ENCODE peak calls at places on chromosome 20, in ten cellular contexts. I is neuronal stem cell; S is ovary; K is Karpas-422; Q is CD4-positive, alpha-beta memory T cell; P is cardiac muscle cell; W is caudate nucleus; X is CD4-positive, alpha-beta T cell; N is GM23338; J is thyroid gland. B is an unnamed sample.

GRCh38 chr20:44858959-44859358 is 26.5 kb upstream of the YWHAB start:
- DNase-seq in K (peak), X (no peak), I (no peak), N (peak), W (no peak), S (no peak), Q (no peak), P (no peak), J (no peak), B (no peak)

GRCh38 chr20:37095609-37096414 is at the start of gene RBL1:
- DNase-seq in I (peak), J (peak), P (peak), N (peak), X (peak), K (peak), Q (peak), W (peak), S (peak), B (peak)

GRCh38 chr20:19644085-19644484 is 114.0 kb upstream of the RIN2 start:
- DNase-seq in K (no peak), W (no peak), J (no peak), N (no peak), P (no peak), S (no peak), I (no peak), Q (no peak), X (no peak), B (no peak)

GRCh38 chr20:53154540-53154939 is 182.4 kb downstream of the TSHZ2 start:
- DNase-seq in X (no peak), K (no peak), S (no peak), I (no peak), J (no peak), P (no peak), W (no peak), Q (no peak), N (no peak), B (no peak)

GRCh38 chr20:17938889-17939619 is 29.5 kb downstream of the SNX5 start:
- DNase-seq in S (peak), Q (peak), W (peak), J (peak), K (peak), P (peak), N (peak), X (peak), I (peak), B (peak)

GRCh38 chr20:58478141-58478805 is 36.9 kb downstream of the APCDD1L start:
- DNase-seq in K (no peak), I (no peak), W (no peak), Q (no peak), N (no peak), P (no peak), J (no peak), S (no peak), X (no peak), B (no peak)

GRCh38 chr20:43963233-43963632 is 48.6 kb downstream of the TOX2 start:
- DNase-seq in I (no peak), Q (no peak), X (no peak), P (no peak), N (no peak), J (no peak), W (no peak), S (no peak), K (no peak), B (no peak)

GRCh38 chr20:6819599-6819998 is 52.1 kb downstream of the BMP2 start:
- DNase-seq in I (no peak), W (no peak), J (peak), X (no peak), P (peak), S (no peak), K (no peak), Q (no peak), N (no peak), B (no peak)

GRCh38 chr20:48708116-48708515 is 119.7 kb downstream of the PREX1 start:
- DNase-seq in P (no peak), N (no peak), I (no peak), S (no peak), Q (no peak), J (no peak), W (no peak), X (no peak), K (no peak), B (no peak)

GRCh38 chr20:49466114-49466912 is 16.2 kb downstream of the KCNB1 start:
- DNase-seq in W (no peak), X (no peak), P (no peak), I (no peak), N (peak), K (no peak), J (no peak), Q (no peak), S (no peak), B (no peak)

GRCh38 chr20:38228436-38228835 is 32.1 kb downstream of the KIAA1755 start:
- DNase-seq in W (no peak), Q (no peak), X (no peak), N (no peak), S (no peak), J (no peak), I (no peak), K (peak), P (no peak), B (no peak)

GRCh38 chr20:23449400-23449799 is 3.3 kb downstream of the CST11 start:
- DNase-seq in X (no peak), Q (no peak), N (no peak), S (no peak), I (no peak), K (no peak), J (no peak), P (no peak), W (no peak), B (no peak)

GRCh38 chr20:59063358-59064213 is 21.0 kb upstream of the PRELID3B start:
- DNase-seq in S (peak), K (no peak), N (no peak), J (no peak), Q (no peak), X (no peak), P (peak), W (no peak), I (peak), B (no peak)

GRCh38 chr20:38789503-38790209 is 15.8 kb upstream of the PPP1R16B start:
- DNase-seq in J (no peak), K (no peak), Q (no peak), N (peak), S (no peak), X (no peak), P (no peak), I (no peak), W (no peak), B (no peak)

GRCh38 chr20:21586682-21587081 is 72.8 kb upstream of the NKX2-2 start:
- DNase-seq in W (no peak), P (no peak), Q (no peak), K (no peak), I (no peak), X (no peak), N (no peak), S (no peak), J (no peak), B (no peak)

GRCh38 chr20:4813076-4813838 is 91.5 kb downstream of the PRND start:
- DNase-seq in P (no peak), S (peak), N (no peak), J (no peak), K (peak), X (peak), W (no peak), Q (peak), I (no peak), B (no peak)

GRCh38 chr20:58271596-58272460 is 37.7 kb upstream of the RAB22A start:
- DNase-seq in N (no peak), W (no peak), K (no peak), Q (no peak), S (no peak), X (no peak), J (no peak), P (no peak), I (no peak), B (no peak)

GRCh38 chr20:21663465-21663864 is 42.0 kb upstream of the PAX1 start:
- DNase-seq in Q (no peak), X (no peak), I (no peak), W (no peak), N (no peak), J (no peak), S (no peak), K (no peak), P (no peak), B (no peak)

GRCh38 chr20:2470051-2470431 is 548 bp downstream of the SNRPB start:
- DNase-seq in N (peak), I (peak), S (peak), P (peak), W (no peak), Q (peak), K (peak), X (peak), J (peak), B (no peak)

GRCh38 chr20:50992733-50993457 is 30.0 kb downstream of the KCNG1 start:
- DNase-seq in J (no peak), I (peak), Q (peak), K (peak), N (peak), W (no peak), X (no peak), S (no peak), P (peak), B (peak)

GRCh38 chr20:50991076-50991475 is 31.8 kb downstream of the KCNG1 start:
- DNase-seq in I (no peak), N (no peak), W (no peak), J (no peak), P (no peak), Q (no peak), X (no peak), K (no peak), S (no peak), B (no peak)

GRCh38 chr20:50995506-50995905 is 27.4 kb downstream of the KCNG1 start:
- DNase-seq in Q (no peak), K (no peak), I (no peak), N (no peak), S (no peak), X (no peak), P (no peak), W (no peak), J (no peak), B (no peak)

GRCh38 chr20:50987493-50988210 is 29.0 kb downstream of the MOCS3 start:
- DNase-seq in W (peak), X (peak), S (peak), K (peak), P (peak), I (peak), J (peak), Q (peak), N (peak), B (peak)

GRCh38 chr20:50992336-50992732 is 30.6 kb downstream of the KCNG1 start:
- DNase-seq in P (no peak), J (no peak), X (no peak), K (peak), S (no peak), N (peak), I (no peak), Q (no peak), W (no peak), B (peak)
- H3K27ac ChIP-seq in P (no peak), J (no peak), X (no peak), K (peak), S (no peak), N (peak), I (no peak), Q (no peak), W (no peak), B (peak)

GRCh38 chr20:61926253-61926613 is 139.4 kb downstream of the TAF4 start:
- DNase-seq in N (no peak), P (no peak), J (no peak), K (no peak), I (no peak), Q (no peak), S (no peak), X (no peak), W (no peak), B (no peak)
- H3K27ac ChIP-seq in N (no peak), P (no peak), J (no peak), K (no peak), I (no peak), Q (no peak), S (no peak), X (no peak), W (no peak), B (no peak)

GRCh38 chr20:24950836-24951525 is 1.9 kb downstream of the CST7 start:
- DNase-seq in I (no peak), P (no peak), Q (no peak), X (no peak), S (no peak), K (no peak), J (no peak), N (no peak), W (no peak), B (no peak)
- H3K27ac ChIP-seq in I (no peak), P (no peak), Q (peak), X (no peak), S (no peak), K (no peak), J (no peak), N (no peak), W (no peak), B (no peak)

GRCh38 chr20:62831854-62832211 is 15.0 kb downstream of the COL9A3 start:
- DNase-seq in N (no peak), Q (no peak), I (no peak), W (no peak), J (no peak), P (no peak), S (no peak), K (no peak), X (no peak), B (no peak)
- H3K27ac ChIP-seq in N (peak), Q (no peak), I (no peak), W (peak), J (peak), P (no peak), S (no peak), K (peak), X (no peak), B (no peak)

B was measured in iPS DF 6.9.